ENCODE peak calls at places on chromosomes 2 and 18, in four cellular contexts. B is neural crest cell, N is GM10248, G is thoracic aorta. C is an unnamed sample.

GRCh38 chr2:16255120-16255519 is 314.8 kb downstream of the MYCN start:
- DNase-seq in B (no peak), N (no peak), G (no peak), C (no peak)

GRCh38 chr18:28357785-28358401 is 181.0 kb upstream of the CDH2 start:
- DNase-seq in B (no peak), N (no peak), G (no peak), C (no peak)

GRCh38 chr18:27175914-27176313 is 9.2 kb downstream of the CHST9 start:
- DNase-seq in B (no peak), N (no peak), G (no peak), C (no peak)

GRCh38 chr2:180677200-180677599 is 303.2 kb upstream of the UBE2E3 start:
- DNase-seq in B (no peak), N (no peak), G (no peak), C (no peak)

GRCh38 chr2:238141541-238142318 is 3.3 kb downstream of the KLHL30 start:
- DNase-seq in B (no peak), N (no peak), G (no peak), C (no peak)

GRCh38 chr2:117931978-117932377 is 81.9 kb downstream of the CCDC93 start:
- DNase-seq in B (no peak), N (no peak), G (no peak), C (no peak)

GRCh38 chr2:60836491-60836890 is 44.9 kb upstream of the REL start:
- DNase-seq in B (no peak), N (no peak), G (no peak), C (no peak)

GRCh38 chr2:119746836-119747235 is 12.9 kb upstream of the PTPN4 start:
- DNase-seq in B (no peak), N (no peak), G (no peak), C (no peak)

GRCh38 chr2:138600732-138601437 is 99.3 kb downstream of the SPOPL start:
- DNase-seq in B (no peak), N (no peak), G (no peak), C (no peak)

GRCh38 chr2:197360744-197361156 is 50.2 kb upstream of the ANKRD44 start:
- DNase-seq in B (no peak), N (no peak), G (no peak), C (no peak)

GRCh38 chr2:17416891-17417391 is 101.3 kb downstream of the RAD51AP2 start:
- DNase-seq in B (no peak), N (no peak), G (no peak), C (no peak)

GRCh38 chr18:11553098-11553940 is 56.1 kb upstream of the SLC35G4 start:
- DNase-seq in B (peak; percentile 59), N (peak; percentile 65), G (no peak), C (peak; percentile 30)

GRCh38 chr2:223647258-223647952 is 45.2 kb upstream of the SCG2 start:
- DNase-seq in B (no peak), N (peak; percentile 14), G (no peak), C (peak; percentile 5)

GRCh38 chr2:3285901-3286645 is 91.5 kb downstream of the EIPR1 start:
- DNase-seq in B (no peak), N (no peak), G (no peak), C (no peak)

GRCh38 chr18:77016936-77017335 is 115.6 kb downstream of the MBP start:
- DNase-seq in B (no peak), N (no peak), G (no peak), C (no peak)

GRCh38 chr2:5093518-5093917 is 598.7 kb upstream of the SOX11 start:
- DNase-seq in B (no peak), N (no peak), G (no peak), C (no peak)

GRCh38 chr2:236402016-236402784 is 138.0 kb upstream of the ASB18 start:
- DNase-seq in B (no peak), N (no peak), G (no peak), C (no peak)

GRCh38 chr18:3616142-3616541 is 166.2 kb downstream of the TGIF1 start:
- DNase-seq in B (no peak), N (no peak), G (no peak), C (no peak)

GRCh38 chr2:186379052-186379451 is 107.0 kb upstream of the ZC3H15 start:
- DNase-seq in B (no peak), N (no peak), G (no peak), C (no peak)

GRCh38 chr2:132582360-132582759 is 87.6 kb downstream of the LYPD1 start:
- DNase-seq in B (no peak), N (no peak), G (no peak), C (no peak)

GRCh38 chr18:35646449-35646848 is 64.9 kb downstream of the GALNT1 start:
- DNase-seq in B (no peak), N (no peak), G (no peak), C (no peak)

GRCh38 chr2:178298785-178299212 is 104.5 kb downstream of the OSBPL6 start:
- DNase-seq in B (no peak), N (no peak), G (no peak), C (no peak)

GRCh38 chr2:12935226-12935625 is 218.5 kb downstream of the TRIB2 start:
- DNase-seq in B (no peak), N (no peak), G (no peak), C (no peak)

GRCh38 chr2:97743913-97744312 is 30.5 kb downstream of the ZAP70 start:
- DNase-seq in B (no peak), N (no peak), G (no peak), C (no peak)

GRCh38 chr18:12038082-12038660 is 55.5 kb upstream of the ANKRD62 start:
- DNase-seq in B (no peak), N (peak; percentile 29), G (no peak), C (no peak)

GRCh38 chr2:48471048-48471474 is 58.9 kb upstream of the STON1 start:
- DNase-seq in B (peak; percentile 18), N (no peak), G (no peak), C (no peak)

GRCh38 chr2:170679607-170680079 is 35.5 kb upstream of the SP5 start:
- DNase-seq in B (peak; percentile 2), N (no peak), G (no peak), C (no peak)

GRCh38 chr18:47793609-47794008 is 136.8 kb downstream of the SMAD2 start:
- DNase-seq in B (no peak), N (no peak), G (no peak), C (no peak)

GRCh38 chr2:64202206-64202864 is 58.1 kb upstream of the PELI1 start:
- DNase-seq in B (no peak), N (no peak), G (no peak), C (no peak)

GRCh38 chr2:238286987-238287386 is 1.4 kb downstream of the PER2 start:
- DNase-seq in B (no peak), N (no peak), G (no peak), C (no peak)

GRCh38 chr18:34297287-34297686 is 72.6 kb upstream of the NOL4 start:
- DNase-seq in B (no peak), N (no peak), G (no peak), C (no peak)

GRCh38 chr2:129160879-129161278 is 818.6 kb upstream of the RAB6C start:
- DNase-seq in B (no peak), N (no peak), G (no peak), C (no peak)

GRCh38 chr2:1729264-1729663 is 15.1 kb downstream of the PXDN start:
- DNase-seq in B (no peak), N (no peak), G (no peak), C (no peak)

GRCh38 chr2:123073371-123073770 is 951.7 kb upstream of the CNTNAP5 start:
- DNase-seq in B (no peak), N (no peak), G (no peak), C (no peak)

GRCh38 chr18:40109251-40110049 is 1845.6 kb upstream of the PIK3C3 start:
- DNase-seq in B (no peak), N (no peak), G (no peak), C (no peak)

GRCh38 chr2:67346718-67347407 is 50.3 kb upstream of the ETAA1 start:
- DNase-seq in B (no peak), N (no peak), G (no peak), C (no peak)

DNA sequence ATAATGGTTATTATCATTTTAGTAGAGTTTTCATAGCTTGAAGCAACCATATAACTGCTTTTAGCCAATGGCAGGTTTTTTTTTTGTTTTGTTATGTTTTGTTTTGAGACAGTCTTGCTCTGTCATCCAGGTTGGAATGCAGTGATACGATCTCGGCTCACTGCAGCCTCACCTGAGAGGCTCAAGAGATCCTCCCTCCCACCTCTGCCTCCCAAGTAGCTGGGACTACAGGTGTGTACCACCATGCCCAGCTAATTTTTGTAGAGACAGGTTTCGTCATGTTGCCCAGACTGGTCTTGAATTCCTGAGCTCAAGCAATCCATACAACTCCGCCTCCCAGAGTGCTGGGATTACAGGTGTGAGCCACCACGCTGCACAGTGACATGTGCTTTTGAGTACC is 117.5 kb upstream of the GAREM1 start:
- DNase-seq in B (no peak), N (no peak), G (no peak), C (no peak)
- TF ChIP-seq CTCF in B (no peak), N (no peak), G (no peak), C (no peak)

GRCh38 chr2:40487592-40487991 is 35.7 kb upstream of the SLC8A1 start:
- DNase-seq in B (no peak), N (no peak), G (no peak), C (no peak)

GRCh38 chr2:40488927-40489677 is 37.2 kb upstream of the SLC8A1 start:
- DNase-seq in B (no peak), N (no peak), G (no peak), C (no peak)

GRCh38 chr2:40485319-40485718 is 33.4 kb upstream of the SLC8A1 start:
- DNase-seq in B (no peak), N (no peak), G (no peak), C (no peak)

GRCh38 chr2:40489678-40489960 is 37.7 kb upstream of the SLC8A1 start:
- DNase-seq in B (no peak), N (no peak), G (no peak), C (no peak)

GRCh38 chr2:40488101-40488598 is 36.3 kb upstream of the SLC8A1 start:
- DNase-seq in B (no peak), N (no peak), G (no peak), C (no peak)
- TF ChIP-seq CTCF in B (peak; percentile 71), N (no peak), G (peak; percentile 60), C (peak; percentile 7)

GRCh38 chr2:10467401-10467800 is 19.3 kb upstream of the ODC1 start:
- DNase-seq in B (no peak), N (no peak), G (no peak), C (no peak)
- TF ChIP-seq CTCF in B (no peak), N (no peak), G (no peak), C (no peak)

GRCh38 chr18:79934311-79935097 is 16.9 kb downstream of the SLC66A2 start:
- DNase-seq in B (no peak), N (no peak), G (no peak), C (no peak)
- TF ChIP-seq CTCF in B (no peak), N (no peak), G (no peak), C (no peak)

GRCh38 chr2:169393068-169393590 is 30.8 kb upstream of the LRP2 start:
- DNase-seq in B (no peak), N (peak; percentile 13), G (no peak), C (no peak)

GRCh38 chr2:169395821-169396374 is 33.6 kb upstream of the LRP2 start:
- DNase-seq in B (no peak), N (no peak), G (no peak), C (no peak)

DNA sequence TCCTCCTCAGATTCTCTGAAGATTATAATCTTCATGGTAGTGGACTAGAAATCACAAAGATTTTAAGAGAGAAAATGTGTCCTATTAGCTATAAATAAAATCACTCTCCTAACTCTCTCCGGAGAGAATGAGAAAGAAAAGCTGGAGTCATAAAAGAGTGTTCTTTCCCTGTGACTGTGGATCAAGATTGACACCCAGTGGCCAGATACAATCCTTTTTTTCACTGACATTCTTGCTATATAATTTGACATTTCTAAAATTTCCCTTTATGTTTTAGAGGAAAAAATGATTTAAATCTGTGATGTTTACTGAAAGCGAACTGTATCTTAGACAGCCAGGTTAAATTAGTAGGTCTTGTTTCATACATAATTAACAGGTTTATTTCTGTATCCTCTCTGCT is 35.4 kb upstream of the LRP2 start:
- DNase-seq in B (no peak), N (no peak), G (no peak), C (no peak)
- TF ChIP-seq CTCF in B (peak; percentile 72), N (peak; percentile 21), G (peak; percentile 11), C (peak; percentile 26)